ENCODE peak calls at places on chromosomes 6 and 20, in eight cellular contexts. One of them, this sample, is unnamed.
A peak's percentile ranks its signal among the peaks of the same experiment; 100 is the strongest.

GRCh38 chr6:117558818-117559217 is 43.5 kb downstream of the GOPC start:
- DNase-seq in fibroblast of mammary gland: no peak
- DNase-seq in fibroblast of the aortic adventitia: no peak
- DNase-seq in choroid plexus epithelial cell: no peak
- DNase-seq in body of pancreas: no peak
- DNase-seq in GM20000: no peak
- DNase-seq in H9: no peak
- DNase-seq in CD8-positive, alpha-beta T cell: no peak
- DNase-seq in this sample: no peak

GRCh38 chr6:154071711-154072110 is 32.7 kb downstream of the OPRM1 start:
- DNase-seq in GM20000: no peak
- DNase-seq in CD8-positive, alpha-beta T cell: no peak
- DNase-seq in choroid plexus epithelial cell: no peak
- DNase-seq in body of pancreas: no peak
- DNase-seq in fibroblast of the aortic adventitia: no peak
- DNase-seq in fibroblast of mammary gland: no peak
- DNase-seq in H9: no peak
- DNase-seq in this sample: no peak

GRCh38 chr6:167573461-167574215 is 248.8 kb downstream of the TTLL2 start:
- DNase-seq in CD8-positive, alpha-beta T cell: no peak
- DNase-seq in body of pancreas: no peak
- DNase-seq in GM20000: no peak
- DNase-seq in H9: no peak
- DNase-seq in choroid plexus epithelial cell: no peak
- DNase-seq in fibroblast of the aortic adventitia: no peak
- DNase-seq in fibroblast of mammary gland: no peak
- DNase-seq in this sample: no peak

GRCh38 chr6:43999628-44000027 is 127.6 kb downstream of the MRPL14 start:
- DNase-seq in choroid plexus epithelial cell: no peak
- DNase-seq in fibroblast of the aortic adventitia: no peak
- DNase-seq in CD8-positive, alpha-beta T cell: no peak
- DNase-seq in H9: no peak
- DNase-seq in GM20000: no peak
- DNase-seq in body of pancreas: no peak
- DNase-seq in fibroblast of mammary gland: no peak
- DNase-seq in this sample: no peak

GRCh38 chr6:14763139-14763538 is 482.7 kb upstream of the JARID2 start:
- DNase-seq in fibroblast of mammary gland: peak; percentile 81
- DNase-seq in fibroblast of the aortic adventitia: peak; percentile 13
- DNase-seq in H9: no peak
- DNase-seq in body of pancreas: no peak
- DNase-seq in CD8-positive, alpha-beta T cell: no peak
- DNase-seq in choroid plexus epithelial cell: peak; percentile 55
- DNase-seq in GM20000: no peak
- DNase-seq in this sample: no peak

GRCh38 chr6:125790403-125791150 is at the start of gene NCOA7:
- DNase-seq in fibroblast of mammary gland: peak; percentile 65
- DNase-seq in body of pancreas: peak; percentile 69
- DNase-seq in CD8-positive, alpha-beta T cell: peak; percentile 82
- DNase-seq in choroid plexus epithelial cell: peak; percentile 79
- DNase-seq in GM20000: peak; percentile 88
- DNase-seq in H9: peak; percentile 80
- DNase-seq in fibroblast of the aortic adventitia: peak; percentile 61
- DNase-seq in this sample: peak; percentile 56

GRCh38 chr6:74870403-74870802 is 335.4 kb downstream of the COL12A1 start:
- DNase-seq in fibroblast of the aortic adventitia: no peak
- DNase-seq in CD8-positive, alpha-beta T cell: no peak
- DNase-seq in H9: no peak
- DNase-seq in fibroblast of mammary gland: peak; percentile 18
- DNase-seq in GM20000: no peak
- DNase-seq in choroid plexus epithelial cell: no peak
- DNase-seq in body of pancreas: no peak
- DNase-seq in this sample: no peak

GRCh38 chr6:94270040-94270689 is 850.8 kb upstream of the EPHA7 start:
- DNase-seq in CD8-positive, alpha-beta T cell: no peak
- DNase-seq in body of pancreas: no peak
- DNase-seq in GM20000: no peak
- DNase-seq in fibroblast of mammary gland: no peak
- DNase-seq in choroid plexus epithelial cell: no peak
- DNase-seq in fibroblast of the aortic adventitia: no peak
- DNase-seq in H9: no peak
- DNase-seq in this sample: no peak

GRCh38 chr20:45685896-45686295 is 15.9 kb upstream of the WFDC11 start:
- DNase-seq in body of pancreas: no peak
- DNase-seq in H9: peak; percentile 53
- DNase-seq in fibroblast of the aortic adventitia: no peak
- DNase-seq in fibroblast of mammary gland: peak; percentile 19
- DNase-seq in GM20000: no peak
- DNase-seq in CD8-positive, alpha-beta T cell: no peak
- DNase-seq in choroid plexus epithelial cell: peak; percentile 10
- DNase-seq in this sample: no peak
- TF ChIP-seq CTCF in body of pancreas: no peak
- TF ChIP-seq CTCF in H9: peak; percentile 59
- TF ChIP-seq CTCF in fibroblast of the aortic adventitia: peak; percentile 20
- TF ChIP-seq CTCF in fibroblast of mammary gland: peak; percentile 24
- TF ChIP-seq CTCF in GM20000: no peak
- TF ChIP-seq CTCF in CD8-positive, alpha-beta T cell: no peak
- TF ChIP-seq CTCF in choroid plexus epithelial cell: peak; percentile 29
- TF ChIP-seq CTCF in this sample: no peak

GRCh38 chr20:25139061-25139705 is 56.3 kb upstream of the ENTPD6 start:
- DNase-seq in choroid plexus epithelial cell: no peak
- DNase-seq in fibroblast of the aortic adventitia: no peak
- DNase-seq in CD8-positive, alpha-beta T cell: no peak
- DNase-seq in body of pancreas: no peak
- DNase-seq in H9: no peak
- DNase-seq in GM20000: no peak
- DNase-seq in fibroblast of mammary gland: no peak
- DNase-seq in this sample: no peak
- TF ChIP-seq CTCF in choroid plexus epithelial cell: no peak
- TF ChIP-seq CTCF in fibroblast of the aortic adventitia: no peak
- TF ChIP-seq CTCF in CD8-positive, alpha-beta T cell: no peak
- TF ChIP-seq CTCF in body of pancreas: peak; percentile 16
- TF ChIP-seq CTCF in H9: peak; percentile 46
- TF ChIP-seq CTCF in GM20000: no peak
- TF ChIP-seq CTCF in fibroblast of mammary gland: no peak
- TF ChIP-seq CTCF in this sample: peak; percentile 25

GRCh38 chr6:37675606-37676005 is 22.1 kb downstream of the MDGA1 start:
- DNase-seq in CD8-positive, alpha-beta T cell: no peak
- DNase-seq in fibroblast of mammary gland: no peak
- DNase-seq in fibroblast of the aortic adventitia: no peak
- DNase-seq in body of pancreas: no peak
- DNase-seq in choroid plexus epithelial cell: no peak
- DNase-seq in GM20000: no peak
- DNase-seq in H9: no peak
- DNase-seq in this sample: no peak
- TF ChIP-seq CTCF in CD8-positive, alpha-beta T cell: no peak
- TF ChIP-seq CTCF in fibroblast of mammary gland: no peak
- TF ChIP-seq CTCF in fibroblast of the aortic adventitia: no peak
- TF ChIP-seq CTCF in body of pancreas: no peak
- TF ChIP-seq CTCF in choroid plexus epithelial cell: no peak
- TF ChIP-seq CTCF in GM20000: no peak
- TF ChIP-seq CTCF in H9: no peak
- TF ChIP-seq CTCF in this sample: no peak

DNA sequence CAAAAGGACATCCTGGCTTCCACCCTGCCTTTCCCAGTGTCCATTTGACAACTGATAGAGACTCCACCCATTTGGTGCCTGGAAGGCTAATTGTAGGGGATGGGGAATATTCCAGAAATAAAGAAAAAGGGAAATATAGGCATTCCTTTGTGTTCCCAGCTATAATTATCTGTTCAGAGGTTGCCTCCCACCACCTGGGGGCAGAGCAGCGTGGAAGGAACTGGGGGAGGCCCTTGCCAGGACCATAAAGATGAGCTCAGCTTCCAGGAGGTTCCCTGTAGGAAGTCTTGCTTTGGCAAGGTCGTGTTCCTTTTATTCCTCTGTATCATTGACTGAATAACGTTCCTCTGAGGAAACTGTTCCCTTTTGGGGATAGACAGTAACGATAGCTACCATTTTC is 214.7 kb downstream of the TFAP2C start:
- DNase-seq in body of pancreas: no peak
- DNase-seq in CD8-positive, alpha-beta T cell: no peak
- DNase-seq in GM20000: no peak
- DNase-seq in fibroblast of the aortic adventitia: no peak
- DNase-seq in choroid plexus epithelial cell: peak; percentile 21
- DNase-seq in H9: peak; percentile 54
- DNase-seq in fibroblast of mammary gland: no peak
- DNase-seq in this sample: no peak
- TF ChIP-seq CTCF in body of pancreas: peak; percentile 28
- TF ChIP-seq CTCF in CD8-positive, alpha-beta T cell: no peak
- TF ChIP-seq CTCF in GM20000: no peak
- TF ChIP-seq CTCF in fibroblast of the aortic adventitia: no peak
- TF ChIP-seq CTCF in choroid plexus epithelial cell: peak; percentile 46
- TF ChIP-seq CTCF in H9: peak; percentile 70
- TF ChIP-seq CTCF in fibroblast of mammary gland: no peak
- TF ChIP-seq CTCF in this sample: no peak

DNA sequence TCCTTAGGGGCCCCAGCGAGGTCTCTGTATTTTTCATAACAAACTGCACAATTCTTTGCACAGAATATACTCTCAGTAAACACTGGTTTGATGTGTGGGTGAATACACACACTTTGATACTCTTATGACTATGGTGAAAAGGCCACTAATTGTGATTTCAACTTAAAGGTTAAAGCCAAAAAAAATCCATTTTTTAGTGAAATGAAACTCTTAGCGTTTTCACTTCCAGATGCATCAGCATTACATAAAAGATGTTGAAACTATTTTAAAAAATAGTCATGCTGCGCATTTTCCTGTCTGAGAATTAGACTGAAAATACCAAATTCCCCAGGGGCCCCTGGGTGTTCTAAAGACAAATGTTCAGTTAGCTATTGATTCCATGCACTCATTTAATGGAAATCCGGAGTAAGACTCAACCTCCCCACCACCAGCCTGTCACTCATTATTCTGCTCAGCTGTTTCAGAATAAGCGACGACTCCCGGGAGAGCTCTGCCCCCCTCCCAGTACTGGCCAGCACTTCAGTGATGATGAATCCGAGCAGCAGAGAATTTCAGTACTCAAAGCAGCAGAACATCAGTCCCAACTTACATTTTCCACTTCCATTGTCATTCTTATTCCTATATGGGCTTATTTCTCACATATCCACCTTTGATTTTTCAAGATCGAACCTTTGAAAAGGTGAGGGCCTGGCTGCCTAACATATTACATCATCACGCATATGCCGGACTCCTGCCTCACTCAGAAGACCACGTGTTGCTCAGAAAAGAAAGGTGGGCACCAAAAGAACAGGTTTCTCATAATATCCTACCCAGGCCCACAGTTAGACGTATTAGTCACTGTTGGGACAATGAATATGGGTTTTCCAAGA is 169.3 kb downstream of the ATXN1 start:
- DNase-seq in CD8-positive, alpha-beta T cell: no peak
- DNase-seq in fibroblast of the aortic adventitia: no peak
- DNase-seq in GM20000: peak; percentile 61
- DNase-seq in choroid plexus epithelial cell: no peak
- DNase-seq in H9: no peak
- DNase-seq in fibroblast of mammary gland: peak; percentile 55
- DNase-seq in body of pancreas: no peak
- DNase-seq in this sample: no peak
- TF ChIP-seq CTCF in CD8-positive, alpha-beta T cell: no peak
- TF ChIP-seq CTCF in fibroblast of the aortic adventitia: no peak
- TF ChIP-seq CTCF in GM20000: no peak
- TF ChIP-seq CTCF in choroid plexus epithelial cell: no peak
- TF ChIP-seq CTCF in H9: no peak
- TF ChIP-seq CTCF in fibroblast of mammary gland: no peak
- TF ChIP-seq CTCF in body of pancreas: no peak
- TF ChIP-seq CTCF in this sample: no peak

GRCh38 chr20:64131406-64131805 is 24.0 kb upstream of the NPBWR2 start:
- DNase-seq in body of pancreas: peak; percentile 13
- DNase-seq in H9: no peak
- DNase-seq in choroid plexus epithelial cell: peak; percentile 24
- DNase-seq in CD8-positive, alpha-beta T cell: no peak
- DNase-seq in GM20000: no peak
- DNase-seq in fibroblast of mammary gland: peak; percentile 34
- DNase-seq in fibroblast of the aortic adventitia: peak; percentile 2
- DNase-seq in this sample: no peak
- TF ChIP-seq CTCF in body of pancreas: no peak
- TF ChIP-seq CTCF in H9: peak; percentile 30
- TF ChIP-seq CTCF in choroid plexus epithelial cell: peak; percentile 38
- TF ChIP-seq CTCF in CD8-positive, alpha-beta T cell: no peak
- TF ChIP-seq CTCF in GM20000: no peak
- TF ChIP-seq CTCF in fibroblast of mammary gland: peak; percentile 34
- TF ChIP-seq CTCF in fibroblast of the aortic adventitia: peak; percentile 21
- TF ChIP-seq CTCF in this sample: peak; percentile 12

DNA sequence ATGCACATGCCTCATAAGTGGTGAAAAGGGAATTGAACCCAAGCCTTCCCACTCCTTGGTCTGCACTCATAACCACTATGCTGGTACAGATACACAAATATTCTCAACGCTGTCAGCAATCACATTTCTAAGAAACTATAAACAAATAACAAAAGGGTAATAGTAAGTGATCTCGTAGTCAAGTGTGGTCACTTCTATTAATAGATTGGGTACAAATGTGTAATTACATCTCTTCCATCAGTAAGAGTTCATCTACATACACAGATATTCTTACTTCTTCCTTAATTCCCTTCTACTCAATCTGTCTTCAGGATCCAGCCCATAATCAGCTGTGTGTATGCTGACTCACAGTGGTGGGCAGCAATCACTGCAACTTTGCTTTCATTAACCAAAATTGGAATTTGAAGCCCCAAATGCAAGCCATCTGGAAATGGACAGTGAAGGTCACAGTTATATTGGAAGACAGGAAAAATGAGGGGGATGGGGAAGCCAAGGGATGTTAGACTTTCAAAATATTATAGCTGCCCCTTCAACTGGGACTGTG is 6.7 kb downstream of the PRSS35 start:
- DNase-seq in H9: no peak
- DNase-seq in CD8-positive, alpha-beta T cell: no peak
- DNase-seq in body of pancreas: no peak
- DNase-seq in fibroblast of mammary gland: peak; percentile 61
- DNase-seq in choroid plexus epithelial cell: peak; percentile 65
- DNase-seq in fibroblast of the aortic adventitia: peak; percentile 49
- DNase-seq in GM20000: no peak
- DNase-seq in this sample: no peak
- TF ChIP-seq CTCF in H9: peak; percentile 46
- TF ChIP-seq CTCF in CD8-positive, alpha-beta T cell: no peak
- TF ChIP-seq CTCF in body of pancreas: no peak
- TF ChIP-seq CTCF in fibroblast of mammary gland: peak; percentile 52
- TF ChIP-seq CTCF in choroid plexus epithelial cell: peak; percentile 68
- TF ChIP-seq CTCF in fibroblast of the aortic adventitia: peak; percentile 58
- TF ChIP-seq CTCF in GM20000: no peak
- TF ChIP-seq CTCF in this sample: no peak

GRCh38 chr6:63066053-63066704 is 145.1 kb upstream of the FKBP1C start:
- DNase-seq in CD8-positive, alpha-beta T cell: no peak
- DNase-seq in GM20000: peak; percentile 11
- DNase-seq in H9: no peak
- DNase-seq in fibroblast of mammary gland: no peak
- DNase-seq in choroid plexus epithelial cell: no peak
- DNase-seq in body of pancreas: no peak
- DNase-seq in fibroblast of the aortic adventitia: no peak
- DNase-seq in this sample: no peak
- TF ChIP-seq CTCF in CD8-positive, alpha-beta T cell: no peak
- TF ChIP-seq CTCF in GM20000: no peak
- TF ChIP-seq CTCF in H9: peak; percentile 55
- TF ChIP-seq CTCF in fibroblast of mammary gland: no peak
- TF ChIP-seq CTCF in choroid plexus epithelial cell: no peak
- TF ChIP-seq CTCF in body of pancreas: peak; percentile 12
- TF ChIP-seq CTCF in fibroblast of the aortic adventitia: no peak
- TF ChIP-seq CTCF in this sample: peak; percentile 23

GRCh38 chr6:98769546-98769945 is 64.8 kb upstream of the POU3F2 start:
- DNase-seq in fibroblast of the aortic adventitia: peak; percentile 11
- DNase-seq in fibroblast of mammary gland: peak; percentile 11
- DNase-seq in CD8-positive, alpha-beta T cell: no peak
- DNase-seq in body of pancreas: no peak
- DNase-seq in GM20000: no peak
- DNase-seq in H9: peak; percentile 46
- DNase-seq in choroid plexus epithelial cell: peak; percentile 12
- DNase-seq in this sample: no peak
- TF ChIP-seq CTCF in fibroblast of the aortic adventitia: no peak
- TF ChIP-seq CTCF in fibroblast of mammary gland: peak; percentile 9
- TF ChIP-seq CTCF in CD8-positive, alpha-beta T cell: no peak
- TF ChIP-seq CTCF in body of pancreas: no peak
- TF ChIP-seq CTCF in GM20000: no peak
- TF ChIP-seq CTCF in H9: peak; percentile 61
- TF ChIP-seq CTCF in choroid plexus epithelial cell: peak; percentile 22
- TF ChIP-seq CTCF in this sample: peak; percentile 26

This sample was measured in progenitor cell of endocrine pancreas.